ENCODE peak calls at places on chromosomes 4 and X, in four cellular contexts. One of them, this sample, is unnamed.

GRCh38 chr4:142909908-142910307 is 63.8 kb upstream of the INPP4B start:
- DNase-seq in fibroblast of villous mesenchyme: no peak
- DNase-seq in tibial artery: no peak
- DNase-seq in foreskin fibroblast: peak
- DNase-seq in this sample: no peak

GRCh38 chrX:134660627-134661026 is 2.4 kb upstream of the PLAC1 start:
- DNase-seq in fibroblast of villous mesenchyme: peak
- DNase-seq in tibial artery: no peak
- DNase-seq in foreskin fibroblast: no peak
- DNase-seq in this sample: no peak

GRCh38 chr4:28073860-28074555 is 1213.4 kb downstream of the STIM2 start:
- DNase-seq in fibroblast of villous mesenchyme: no peak
- DNase-seq in tibial artery: no peak
- DNase-seq in foreskin fibroblast: no peak
- DNase-seq in this sample: no peak

GRCh38 chr4:25448379-25449109 is 71.5 kb downstream of the ANAPC4 start:
- DNase-seq in fibroblast of villous mesenchyme: peak
- DNase-seq in tibial artery: peak
- DNase-seq in foreskin fibroblast: peak
- DNase-seq in this sample: no peak

GRCh38 chrX:135977611-135978010 is 3.8 kb upstream of the MMGT1 start:
- DNase-seq in fibroblast of villous mesenchyme: peak
- DNase-seq in tibial artery: no peak
- DNase-seq in foreskin fibroblast: peak
- DNase-seq in this sample: no peak

GRCh38 chrX:8820910-8821527 is 19.8 kb upstream of the FAM9A start:
- DNase-seq in fibroblast of villous mesenchyme: peak
- DNase-seq in tibial artery: no peak
- DNase-seq in foreskin fibroblast: no peak
- DNase-seq in this sample: no peak

GRCh38 chr4:65880594-65880993 is 210.3 kb upstream of the EPHA5 start:
- DNase-seq in fibroblast of villous mesenchyme: no peak
- DNase-seq in tibial artery: no peak
- DNase-seq in foreskin fibroblast: no peak
- DNase-seq in this sample: no peak

GRCh38 chr4:125016892-125017299 is 297.9 kb upstream of the FAT4 start:
- DNase-seq in fibroblast of villous mesenchyme: no peak
- DNase-seq in tibial artery: no peak
- DNase-seq in foreskin fibroblast: no peak
- DNase-seq in this sample: no peak

GRCh38 chr4:184267673-184268573 is 50.2 kb upstream of the ENPP6 start:
- DNase-seq in fibroblast of villous mesenchyme: peak
- DNase-seq in tibial artery: no peak
- DNase-seq in foreskin fibroblast: peak
- DNase-seq in this sample: peak

GRCh38 chrX:36364262-36364661 is 444.7 kb downstream of the CFAP47 start:
- DNase-seq in fibroblast of villous mesenchyme: no peak
- DNase-seq in tibial artery: no peak
- DNase-seq in foreskin fibroblast: no peak
- DNase-seq in this sample: no peak

GRCh38 chrX:76279007-76279406 is 106.1 kb downstream of the PBDC1 start:
- DNase-seq in fibroblast of villous mesenchyme: peak
- DNase-seq in tibial artery: no peak
- DNase-seq in foreskin fibroblast: peak
- DNase-seq in this sample: peak

GRCh38 chrX:133590703-133591505 is 175.6 kb upstream of the GPC4 start:
- DNase-seq in fibroblast of villous mesenchyme: no peak
- DNase-seq in tibial artery: no peak
- DNase-seq in foreskin fibroblast: peak
- DNase-seq in this sample: no peak

GRCh38 chr4:123102897-123103489 is 180.6 kb upstream of the NUDT6 start:
- DNase-seq in fibroblast of villous mesenchyme: peak
- DNase-seq in tibial artery: no peak
- DNase-seq in foreskin fibroblast: peak
- DNase-seq in this sample: no peak

GRCh38 chrX:106619797-106620196 is 8.0 kb downstream of the RADX start:
- DNase-seq in fibroblast of villous mesenchyme: peak
- DNase-seq in tibial artery: no peak
- DNase-seq in foreskin fibroblast: peak
- DNase-seq in this sample: no peak

GRCh38 chrX:153778151-153778551 is 2.7 kb upstream of the SRPK3 start:
- DNase-seq in fibroblast of villous mesenchyme: no peak
- DNase-seq in tibial artery: no peak
- DNase-seq in foreskin fibroblast: no peak
- DNase-seq in this sample: no peak

GRCh38 chrX:109294097-109294815 is 187.6 kb downstream of the GUCY2F start:
- DNase-seq in fibroblast of villous mesenchyme: peak
- DNase-seq in tibial artery: no peak
- DNase-seq in foreskin fibroblast: peak
- DNase-seq in this sample: no peak

GRCh38 chr4:5220028-5220427 is 168.7 kb downstream of the STK32B start:
- DNase-seq in fibroblast of villous mesenchyme: peak
- DNase-seq in tibial artery: no peak
- DNase-seq in foreskin fibroblast: no peak
- DNase-seq in this sample: no peak

GRCh38 chrX:11064276-11064675 is 46.9 kb upstream of the HCCS start:
- DNase-seq in fibroblast of villous mesenchyme: no peak
- DNase-seq in tibial artery: no peak
- DNase-seq in foreskin fibroblast: no peak
- DNase-seq in this sample: no peak

GRCh38 chrX:111095974-111096870 is at the start of gene PAK3:
- DNase-seq in fibroblast of villous mesenchyme: peak
- DNase-seq in tibial artery: peak
- DNase-seq in foreskin fibroblast: peak
- DNase-seq in this sample: peak

GRCh38 chr4:75621715-75622114 is 8.6 kb downstream of the CDKL2 start:
- DNase-seq in fibroblast of villous mesenchyme: no peak
- DNase-seq in tibial artery: no peak
- DNase-seq in foreskin fibroblast: no peak
- DNase-seq in this sample: no peak

GRCh38 chrX:121114691-121115090 is 67.3 kb downstream of the GLUD2 start:
- DNase-seq in fibroblast of villous mesenchyme: no peak
- DNase-seq in tibial artery: no peak
- DNase-seq in foreskin fibroblast: no peak
- DNase-seq in this sample: no peak

GRCh38 chr4:7361256-7361655 is 73.5 kb downstream of the PSAPL1 start:
- DNase-seq in fibroblast of villous mesenchyme: no peak
- DNase-seq in tibial artery: no peak
- DNase-seq in foreskin fibroblast: no peak
- DNase-seq in this sample: no peak

GRCh38 chrX:107561468-107562215 is 66.7 kb upstream of the PRPS1 start:
- DNase-seq in fibroblast of villous mesenchyme: no peak
- DNase-seq in tibial artery: no peak
- DNase-seq in foreskin fibroblast: no peak
- DNase-seq in this sample: no peak

GRCh38 chr4:48400416-48400815 is 59.1 kb downstream of the SLAIN2 start:
- DNase-seq in fibroblast of villous mesenchyme: no peak
- DNase-seq in tibial artery: no peak
- DNase-seq in foreskin fibroblast: no peak
- DNase-seq in this sample: no peak

DNA sequence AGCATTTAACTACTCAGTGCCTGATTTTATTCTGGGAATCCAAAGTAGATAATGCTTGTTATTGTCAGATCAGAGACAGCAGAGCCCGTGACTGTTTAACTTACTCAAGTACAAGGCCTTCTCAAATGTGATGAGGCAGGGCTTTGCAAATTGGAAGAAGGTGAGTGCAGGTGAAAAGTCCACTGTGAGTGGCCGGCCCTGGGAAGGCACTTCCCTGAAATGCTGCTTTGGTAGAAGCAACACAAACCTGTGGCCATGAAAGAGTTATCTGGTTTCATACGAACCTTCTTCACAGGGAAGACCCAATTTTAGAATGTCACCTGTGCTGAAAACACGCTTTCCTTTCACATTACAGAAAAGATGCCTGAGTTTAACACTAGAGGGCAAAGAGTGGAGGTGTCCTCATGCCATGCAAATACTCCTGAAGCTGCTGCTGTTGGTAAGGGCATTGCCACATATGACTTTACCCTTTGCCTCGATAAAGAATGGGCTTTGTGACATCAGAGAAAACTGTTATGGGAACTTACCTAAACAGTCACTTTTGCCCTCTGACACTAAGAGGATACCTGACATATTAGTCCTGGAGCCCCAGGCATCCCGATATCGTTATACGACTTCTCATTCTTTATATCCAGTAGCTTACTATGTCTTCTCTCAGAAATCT is 8.0 kb downstream of the PPARGC1A start:
- DNase-seq in fibroblast of villous mesenchyme: no peak
- DNase-seq in tibial artery: no peak
- DNase-seq in foreskin fibroblast: no peak
- DNase-seq in this sample: no peak
- H3K4me3 ChIP-seq in fibroblast of villous mesenchyme: no peak
- H3K4me3 ChIP-seq in tibial artery: no peak
- H3K4me3 ChIP-seq in foreskin fibroblast: no peak
- H3K4me3 ChIP-seq in this sample: no peak

DNA sequence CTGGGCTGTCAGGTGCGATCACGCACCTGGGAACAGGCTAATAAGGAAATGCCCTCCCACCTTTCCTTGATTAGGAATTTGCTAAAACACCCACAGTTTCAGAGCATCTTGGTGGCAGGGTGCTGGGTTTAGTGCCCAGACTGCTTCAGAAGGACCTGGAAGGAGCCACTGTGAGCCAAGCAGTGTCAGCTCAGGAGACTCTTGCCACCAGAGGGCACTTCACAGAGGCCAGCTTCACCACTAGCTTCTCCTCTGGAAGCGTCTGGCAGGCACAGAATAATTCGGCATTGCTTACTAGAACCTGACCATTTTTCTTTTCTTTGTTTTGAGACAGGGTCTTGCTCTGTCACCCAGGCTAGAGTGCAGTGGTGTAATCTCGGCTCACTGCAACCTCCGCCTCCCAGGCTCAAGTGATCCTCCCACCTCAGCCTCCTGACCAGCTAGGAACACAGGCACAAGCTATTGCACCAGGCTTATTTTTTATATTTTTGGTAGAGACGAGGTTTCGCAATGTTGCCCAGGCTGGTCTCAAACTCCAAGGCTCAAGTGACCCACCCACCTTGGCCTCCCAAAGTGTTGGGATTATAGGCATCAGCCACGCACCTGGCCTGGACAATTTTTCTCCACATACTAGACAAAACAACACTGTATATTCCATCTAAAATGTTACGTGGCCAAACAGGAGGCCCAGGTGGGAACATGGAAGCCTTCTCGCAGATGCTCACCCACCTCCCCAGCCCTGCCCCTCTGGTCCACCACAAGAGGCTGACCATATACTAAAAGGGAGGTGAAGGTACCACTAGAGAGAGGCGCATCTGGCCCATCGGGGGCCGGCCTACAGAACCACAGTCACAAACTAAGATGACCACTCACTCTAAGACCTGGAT is 14.1 kb downstream of the NOP14 start:
- DNase-seq in fibroblast of villous mesenchyme: no peak
- DNase-seq in tibial artery: no peak
- DNase-seq in foreskin fibroblast: no peak
- DNase-seq in this sample: no peak
- TF ChIP-seq CTCF in fibroblast of villous mesenchyme: peak
- TF ChIP-seq CTCF in tibial artery: no peak
- TF ChIP-seq CTCF in foreskin fibroblast: peak
- TF ChIP-seq CTCF in this sample: peak

DNA sequence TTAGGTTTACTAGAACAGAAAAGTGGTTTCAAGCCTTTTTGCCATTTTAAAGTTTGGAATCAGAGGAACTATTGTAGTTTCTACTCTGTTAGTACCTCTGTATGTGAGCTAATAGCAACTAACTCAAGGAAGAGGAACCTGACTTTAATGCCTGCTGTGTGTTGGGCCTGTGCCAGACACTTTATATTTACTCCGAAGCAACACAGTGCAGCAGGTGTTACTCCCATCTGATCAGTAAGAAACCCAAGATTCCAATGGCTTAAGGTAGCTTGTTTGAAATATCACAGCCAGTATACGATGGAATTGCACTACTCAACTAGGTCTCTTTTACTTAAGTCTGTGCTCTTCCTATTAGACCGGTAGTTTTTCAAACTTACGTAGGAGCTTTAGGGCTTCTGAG is 79.2 kb downstream of the USP9X start:
- DNase-seq in fibroblast of villous mesenchyme: no peak
- DNase-seq in tibial artery: no peak
- DNase-seq in foreskin fibroblast: no peak
- DNase-seq in this sample: no peak
- H3K4me3 ChIP-seq in fibroblast of villous mesenchyme: no peak
- H3K4me3 ChIP-seq in tibial artery: no peak
- H3K4me3 ChIP-seq in foreskin fibroblast: no peak
- H3K4me3 ChIP-seq in this sample: no peak

DNA sequence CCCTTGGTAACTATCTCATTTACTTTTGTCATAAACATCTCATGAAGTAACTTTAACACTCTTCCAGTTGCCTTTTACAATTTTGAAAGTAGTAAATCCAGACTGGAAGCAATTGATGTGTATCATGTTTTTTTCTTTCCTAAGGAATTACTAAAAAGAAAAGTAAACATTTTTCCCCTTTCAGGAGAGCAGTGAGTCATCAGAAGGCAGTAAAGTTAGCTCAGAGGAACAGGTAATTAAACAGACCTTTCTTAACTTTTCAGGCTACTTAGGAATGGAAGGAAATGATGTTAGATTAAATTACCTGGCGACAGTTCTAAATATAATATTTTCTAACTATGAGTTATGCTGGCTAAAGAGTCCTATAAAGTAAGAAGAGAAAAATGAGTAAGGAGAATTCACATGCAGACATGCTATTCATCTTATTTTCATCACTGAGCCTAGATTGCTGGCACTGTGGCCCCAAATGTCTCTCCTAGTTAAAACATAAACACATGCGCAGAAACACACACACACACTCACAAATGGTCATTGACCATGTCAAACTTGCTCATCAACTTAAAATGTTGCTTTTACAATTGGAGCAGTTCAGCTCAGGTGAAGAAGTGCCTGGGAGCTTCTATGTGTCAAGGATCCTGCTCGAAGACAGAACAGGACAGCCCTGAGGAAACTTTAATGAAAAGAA is 9.3 kb downstream of the DMP1 start:
- DNase-seq in fibroblast of villous mesenchyme: no peak
- DNase-seq in tibial artery: no peak
- DNase-seq in foreskin fibroblast: peak
- DNase-seq in this sample: peak
- TF ChIP-seq CTCF in fibroblast of villous mesenchyme: no peak
- TF ChIP-seq CTCF in tibial artery: no peak
- TF ChIP-seq CTCF in foreskin fibroblast: no peak
- TF ChIP-seq CTCF in this sample: no peak

DNA sequence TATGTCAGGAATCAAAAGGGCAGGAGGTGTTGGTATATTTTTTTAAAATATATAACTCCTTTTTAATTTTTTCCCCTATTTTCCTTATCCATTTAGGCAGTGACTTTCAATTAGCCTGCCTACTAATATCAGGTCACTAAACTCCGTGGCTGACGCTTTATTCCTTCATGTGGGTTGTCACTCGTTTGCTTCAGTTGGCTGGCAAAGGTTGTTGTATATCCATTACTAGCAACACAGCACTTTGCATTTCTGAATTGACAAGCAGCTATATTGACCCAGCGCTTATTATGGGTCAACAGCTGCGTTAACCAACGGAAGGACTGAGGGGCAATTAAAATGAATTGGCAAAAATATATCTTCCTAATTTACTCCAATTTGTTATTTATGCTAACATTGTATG is 87.7 kb downstream of the ARX start:
- DNase-seq in fibroblast of villous mesenchyme: no peak
- DNase-seq in tibial artery: no peak
- DNase-seq in foreskin fibroblast: no peak
- DNase-seq in this sample: no peak
- H3K4me3 ChIP-seq in fibroblast of villous mesenchyme: no peak
- H3K4me3 ChIP-seq in tibial artery: no peak
- H3K4me3 ChIP-seq in foreskin fibroblast: no peak
- H3K4me3 ChIP-seq in this sample: no peak